ENCODE peak calls at places on chromosomes 5 and 9, in six cellular contexts. B, C, J, M, P and T are unnamed samples.

GRCh38 chr5:139863855-139864558 is 68.4 kb downstream of the PSD2 start:
- DNase-seq in B (peak; percentile 22), C (peak; percentile 58), J (peak; percentile 61), M (peak; percentile 59), P (peak; percentile 44), T (no peak)

GRCh38 chr9:104993291-104993963 is 65.5 kb upstream of the ABCA1 start:
- DNase-seq in P (no peak), B (no peak), M (no peak), J (peak; percentile 27), C (no peak), T (peak; percentile 24)

GRCh38 chr9:109002141-109002540 is 11.2 kb downstream of the CTNNAL1 start:
- DNase-seq in P (no peak), J (no peak), C (peak; percentile 44), M (no peak), B (no peak), T (no peak)

GRCh38 chr9:81468084-81468595 is 221.2 kb downstream of the TLE1 start:
- DNase-seq in J (no peak), C (no peak), M (no peak), B (no peak), P (no peak), T (no peak)

GRCh38 chr9:75108571-75108970 is 20.3 kb downstream of the OSTF1 start:
- DNase-seq in B (no peak), C (peak; percentile 1), P (no peak), J (peak; percentile 83), M (no peak), T (peak; percentile 71)

GRCh38 chr5:133229931-133230664 is 178.3 kb downstream of the HSPA4 start:
- DNase-seq in P (no peak), B (no peak), C (no peak), J (no peak), M (no peak), T (no peak)

GRCh38 chr5:15762668-15763067 is 262.7 kb downstream of the FBXL7 start:
- DNase-seq in M (no peak), P (no peak), J (no peak), C (peak; percentile 72), B (no peak), T (no peak)

GRCh38 chr9:113635586-113635985 is 172.1 kb downstream of the RGS3 start:
- DNase-seq in B (no peak), P (no peak), J (no peak), M (no peak), C (no peak), T (no peak)

GRCh38 chr5:172389578-172390112 is 64.7 kb downstream of the SH3PXD2B start:
- DNase-seq in P (no peak), J (no peak), M (no peak), B (no peak), C (peak; percentile 5), T (no peak)

GRCh38 chr9:121360975-121361374 is 9.1 kb downstream of the STOM start:
- DNase-seq in J (peak; percentile 78), B (no peak), C (no peak), M (no peak), P (no peak), T (peak; percentile 51)

GRCh38 chr9:11319477-11320060 is 706.8 kb upstream of the PTPRD start:
- DNase-seq in C (peak; percentile 52), J (no peak), P (peak; percentile 55), M (no peak), B (no peak), T (no peak)

GRCh38 chr9:87890866-87891265 is 8.2 kb downstream of the SPATA31E1 start:
- DNase-seq in J (no peak), P (no peak), B (no peak), M (no peak), C (peak; percentile 4), T (no peak)

GRCh38 chr5:169190860-169191259 is 110.1 kb downstream of the SLIT3 start:
- DNase-seq in B (no peak), J (no peak), P (no peak), M (no peak), C (no peak), T (no peak)

GRCh38 chr9:23123048-23123632 is 676.5 kb downstream of the DMRTA1 start:
- DNase-seq in J (peak; percentile 1), C (peak; percentile 53), B (no peak), P (peak; percentile 35), M (no peak), T (no peak)

GRCh38 chr5:171336486-171337206 is 27.6 kb downstream of the TLX3 start:
- DNase-seq in M (no peak), P (peak; percentile 69), C (peak; percentile 45), J (peak; percentile 70), B (no peak), T (peak; percentile 17)

GRCh38 chr9:137293482-137294090 is 8.5 kb downstream of the NRARP start:
- DNase-seq in C (no peak), P (no peak), J (no peak), B (no peak), M (no peak), T (no peak)

GRCh38 chr5:56142620-56143431 is 90.3 kb downstream of the ANKRD55 start:
- DNase-seq in C (no peak), P (no peak), B (no peak), J (no peak), M (no peak), T (no peak)

GRCh38 chr9:133585481-133586367 is 23.5 kb downstream of the FAM163B start:
- DNase-seq in C (peak; percentile 55), J (no peak), B (no peak), P (peak; percentile 32), M (no peak), T (no peak)

GRCh38 chr5:33489481-33490067 is 48.8 kb downstream of the TARS1 start:
- DNase-seq in P (no peak), M (no peak), C (no peak), J (no peak), B (no peak), T (no peak)

GRCh38 chr5:176529116-176529823 is 7.9 kb downstream of the RNF44 start:
- DNase-seq in C (no peak), M (peak; percentile 60), P (no peak), J (no peak), B (no peak), T (no peak)

GRCh38 chr5:138706655-138707480 is 46.4 kb upstream of the CTNNA1 start:
- DNase-seq in J (peak; percentile 34), M (no peak), C (no peak), B (no peak), P (no peak), T (peak; percentile 22)

GRCh38 chr5:154412925-154413324 is 32.9 kb upstream of the SAP30L start:
- DNase-seq in P (no peak), J (no peak), B (no peak), M (no peak), C (no peak), T (no peak)

GRCh38 chr9:87194471-87194870 is 247.2 kb upstream of the GAS1 start:
- DNase-seq in M (no peak), C (no peak), J (no peak), B (no peak), P (no peak), T (no peak)

GRCh38 chr9:77018058-77019009 is 1.1 kb upstream of the FOXB2 start:
- DNase-seq in M (no peak), P (no peak), B (no peak), C (peak; percentile 15), J (no peak), T (no peak)

GRCh38 chr5:32474201-32474854 is 29.8 kb upstream of the ZFR start:
- DNase-seq in J (no peak), P (no peak), M (no peak), C (no peak), B (no peak), T (no peak)

GRCh38 chr5:65047225-65047624 is 278.5 kb downstream of the CWC27 start:
- DNase-seq in P (no peak), J (no peak), M (no peak), C (no peak), B (no peak), T (no peak)

GRCh38 chr9:136422876-136423275 is 12.4 kb downstream of the PMPCA start:
- DNase-seq in J (no peak), B (no peak), P (no peak), C (no peak), M (no peak), T (no peak)

GRCh38 chr9:37144762-37145161 is 24.4 kb downstream of the ZCCHC7 start:
- DNase-seq in B (no peak), C (peak; percentile 24), M (no peak), J (peak; percentile 57), P (no peak), T (no peak)